ENCODE peak calls at places on chromosomes 13 and 19, in seven cellular contexts. D is suprapubic skin, M is adrenal gland, F is body of pancreas, P is transverse colon, T is H1, H is IMR-90. Y is an unnamed sample.

GRCh38 chr19:45385392-45386221 is 15.2 kb upstream of the ERCC2 start:
- DNase-seq in M (no peak), F (no peak), P (no peak), H (no peak), T (peak; percentile 79), D (no peak), Y (no peak)

GRCh38 chr13:29583073-29583785 is 12.3 kb downstream of the SLC7A1 start:
- DNase-seq in F (no peak), D (no peak), H (peak; percentile 76), M (no peak), P (no peak), T (no peak), Y (no peak)

GRCh38 chr19:10961073-10961762 is 388 bp downstream of the SMARCA4 start:
- DNase-seq in H (no peak), F (peak; percentile 30), P (peak; percentile 30), D (no peak), T (peak; percentile 60), M (peak; percentile 55), Y (peak; percentile 61)

GRCh38 chr13:41213316-41213715 is 18.9 kb upstream of the KBTBD7 start:
- DNase-seq in H (no peak), P (no peak), M (no peak), T (no peak), F (no peak), D (no peak), Y (no peak)

GRCh38 chr19:13212759-13213330 is 62.6 kb downstream of the IER2 start:
- DNase-seq in F (peak; percentile 63), M (peak; percentile 61), T (peak; percentile 86), H (peak; percentile 43), D (peak; percentile 75), P (peak; percentile 80), Y (peak; percentile 75)

GRCh38 chr19:2722541-2723344 is 1.6 kb upstream of the DIRAS1 start:
- DNase-seq in T (no peak), H (peak; percentile 74), F (peak; percentile 64), P (peak; percentile 35), M (peak; percentile 87), D (no peak), Y (peak; percentile 78)

GRCh38 chr19:48363500-48363809 is 285 bp downstream of the TMEM143 start:
- DNase-seq in P (no peak), M (no peak), F (no peak), T (no peak), H (no peak), D (peak; percentile 83), Y (no peak)

GRCh38 chr19:35078807-35079206 is 36.8 kb upstream of the FXYD3 start:
- DNase-seq in H (no peak), D (no peak), M (no peak), P (no peak), T (no peak), F (no peak), Y (no peak)

GRCh38 chr13:83634601-83635000 is 247.7 kb downstream of the SLITRK1 start:
- DNase-seq in D (no peak), P (no peak), T (no peak), M (no peak), F (no peak), H (no peak), Y (no peak)

GRCh38 chr13:48222358-48223015 is 10.5 kb upstream of the ITM2B start:
- DNase-seq in H (peak; percentile 42), M (peak; percentile 36), P (peak; percentile 19), F (no peak), T (no peak), D (no peak), Y (no peak)

GRCh38 chr19:47765522-47766358 is 12.8 kb upstream of the SELENOW start:
- DNase-seq in M (peak; percentile 71), T (peak; percentile 93), D (no peak), F (peak; percentile 63), P (peak; percentile 72), H (peak; percentile 44), Y (peak; percentile 72)

GRCh38 chr19:31947436-31947835 is 398.0 kb upstream of the ZNF507 start:
- DNase-seq in M (no peak), P (no peak), F (no peak), H (no peak), T (no peak), D (no peak), Y (no peak)

GRCh38 chr19:11203194-11204075 is 6.1 kb upstream of the KANK2 start:
- DNase-seq in F (peak; percentile 63), M (peak; percentile 94), D (peak; percentile 89), H (peak; percentile 71), P (peak; percentile 67), T (peak; percentile 88), Y (peak; percentile 59)

GRCh38 chr13:91375119-91375729 is 23.2 kb upstream of the GPC5 start:
- DNase-seq in P (no peak), F (no peak), T (no peak), M (no peak), D (no peak), H (peak; percentile 8), Y (no peak)

GRCh38 chr13:76286178-76286577 is 600.0 kb downstream of the KCTD12 start:
- DNase-seq in P (no peak), H (peak; percentile 50), M (no peak), F (no peak), T (no peak), D (no peak), Y (no peak)

GRCh38 chr19:5013761-5014160 is 44.8 kb downstream of the KDM4B start:
- DNase-seq in T (no peak), H (no peak), M (no peak), P (no peak), D (no peak), F (no peak), Y (peak; percentile 66)

GRCh38 chr19:5011476-5012238 is 42.7 kb downstream of the KDM4B start:
- DNase-seq in M (no peak), P (no peak), F (no peak), T (no peak), D (no peak), H (no peak), Y (no peak)

GRCh38 chr19:5014941-5015340 is 46.0 kb downstream of the KDM4B start:
- DNase-seq in T (no peak), F (no peak), H (no peak), P (no peak), M (no peak), D (no peak), Y (no peak)

GRCh38 chr19:5016268-5016667 is 47.4 kb downstream of the KDM4B start:
- DNase-seq in P (no peak), T (no peak), M (no peak), H (no peak), D (no peak), F (no peak), Y (no peak)

GRCh38 chr19:5012688-5013457 is 44.0 kb downstream of the KDM4B start:
- DNase-seq in H (no peak), P (no peak), M (no peak), T (no peak), D (no peak), F (no peak), Y (no peak)
- H3K27ac ChIP-seq in H (no peak overlapping the region), P (no peak overlapping the region), M (no peak overlapping the region), T (no peak overlapping the region), D (no peak overlapping the region), F (no peak overlapping the region), Y (no peak overlapping the region)

GRCh38 chr19:6753178-6754031 is 13.8 kb downstream of the SH2D3A start:
- DNase-seq in D (peak; percentile 88), H (peak; percentile 15), F (peak; percentile 68), P (peak; percentile 95), T (peak; percentile 100), M (peak; percentile 93), Y (peak; percentile 87)
- TF ChIP-seq POLR2A in D (no peak), H (no peak), F (no peak), P (peak; percentile 73), T (peak; percentile 48), M (peak; percentile 37), Y (no peak)

DNA sequence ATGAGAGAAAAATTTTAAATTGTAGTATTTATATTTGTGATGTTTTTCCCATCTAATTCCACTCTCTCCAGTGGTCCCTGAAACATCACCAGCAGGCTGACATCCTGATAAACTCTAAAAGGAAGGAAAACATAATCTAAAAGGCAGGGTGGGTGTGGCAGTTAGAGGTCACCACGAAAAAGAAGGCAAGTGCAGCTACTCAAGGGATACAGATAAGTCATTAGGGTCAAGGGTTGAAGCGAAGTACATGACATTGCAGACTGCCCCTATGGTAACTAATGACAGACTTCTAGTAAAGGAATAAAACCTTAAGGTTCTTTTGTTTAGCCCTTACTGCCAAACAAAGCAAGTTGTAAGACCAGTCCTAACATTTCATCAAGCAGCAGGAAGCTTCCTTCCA is 6.0 kb upstream of the NEK3 start:
- DNase-seq in F (no peak), T (no peak), M (no peak), H (no peak), P (no peak), D (no peak), Y (no peak)
- H3K27me3 ChIP-seq in F (no peaks in the 10 kb centered on the region), T (no peaks in the 10 kb centered on the region), M (no peaks in the 10 kb centered on the region), H (no peaks in the 10 kb centered on the region), P (no peaks in the 10 kb centered on the region), D (no peaks in the 10 kb centered on the region), Y (no peaks in the 10 kb centered on the region)

GRCh38 chr19:1019980-1020867 is 699 bp downstream of the TMEM259 start:
- DNase-seq in H (no peak), D (no peak), F (no peak), T (no peak), M (peak; percentile 67), P (no peak), Y (no peak)
- H3K27ac ChIP-seq in H (peak overlapping the region; percentile 66), D (peak overlapping the region; percentile 90), F (peak overlapping the region; percentile 95), T (peak overlapping the region; percentile 96), M (peak overlapping the region; percentile 88), P (peak overlapping the region; percentile 98), Y (peak overlapping the region; percentile 94)

GRCh38 chr19:18009412-18010066 is 1.6 kb downstream of the ARRDC2 start:
- DNase-seq in P (no peak), M (no peak), F (no peak), D (no peak), H (peak; percentile 17), T (no peak), Y (no peak)

GRCh38 chr19:18007605-18007938 is 398 bp upstream of the ARRDC2 start:
- DNase-seq in P (no peak), T (no peak), F (no peak), M (no peak), D (peak; percentile 70), H (no peak), Y (no peak)

GRCh38 chr19:18008814-18009213 is 844 bp downstream of the ARRDC2 start:
- DNase-seq in P (no peak), T (no peak), D (no peak), H (no peak), F (no peak), M (no peak), Y (no peak)

GRCh38 chr19:18006895-18007604 is 920 bp upstream of the ARRDC2 start:
- DNase-seq in D (peak; percentile 83), T (peak; percentile 95), F (peak; percentile 85), M (peak; percentile 87), H (peak; percentile 62), P (peak; percentile 88), Y (peak; percentile 87)

DNA sequence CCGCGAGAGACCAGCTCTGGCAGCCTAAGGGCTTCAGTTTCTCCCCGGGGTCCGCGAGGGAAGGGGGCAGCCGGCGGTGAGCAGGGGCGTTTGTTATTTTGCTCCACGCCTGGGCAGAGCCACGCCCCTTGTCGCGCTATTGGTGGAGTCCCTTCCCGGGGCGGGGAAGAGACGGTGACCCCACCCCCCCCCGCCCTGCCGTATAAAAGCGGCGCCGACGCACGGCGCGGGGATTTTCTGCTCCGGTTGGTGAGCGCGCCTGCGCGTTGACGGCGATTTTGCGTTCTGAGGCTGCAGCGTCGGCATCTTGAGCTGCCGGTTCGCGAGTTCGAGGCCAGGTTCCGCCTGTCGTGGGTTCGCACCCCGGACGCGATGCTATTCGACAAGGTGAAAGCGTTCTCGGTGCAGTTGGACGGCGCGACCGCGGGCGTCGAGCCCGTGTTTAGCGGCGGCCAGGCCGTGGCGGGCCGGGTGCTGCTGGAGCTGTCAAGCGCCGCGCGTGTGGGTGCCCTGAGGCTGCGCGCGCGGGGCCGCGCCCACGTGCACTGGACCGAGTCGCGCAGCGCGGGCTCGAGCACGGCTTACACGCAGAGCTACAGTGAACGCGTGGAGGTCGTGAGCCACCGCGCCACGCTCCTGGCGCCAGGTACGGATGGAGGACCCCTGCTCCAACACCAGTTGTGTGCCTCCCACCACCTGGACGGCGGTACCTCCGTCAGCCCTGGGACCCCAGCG is at the start of gene ARRDC2:
- DNase-seq in T (peak; percentile 86), M (peak; percentile 92), P (peak; percentile 91), H (peak; percentile 87), F (peak; percentile 93), D (peak; percentile 95), Y (peak; percentile 90)
- TF ChIP-seq POLR2A in T (no peak), M (peak; percentile 36), P (peak; percentile 45), H (peak; percentile 25), F (peak; percentile 43), D (no peak), Y (no peak)

Y was measured in stomach.